ENCODE peak calls at places on chromosomes 3 and 15, in nine cellular contexts. W, N, X, L, J, T, S, A and R are unnamed samples.

GRCh38 chr15:45181491-45182285 is 6.1 kb downstream of the SHF start:
- DNase-seq in W (no peak), N (no peak), X (peak), L (no peak), J (peak), T (no peak), S (no peak), A (no peak), R (no peak)

GRCh38 chr15:100199711-100200286 is 142.0 kb downstream of the ADAMTS17 start:
- DNase-seq in W (no peak), N (no peak), X (no peak), L (no peak), J (no peak), T (no peak), S (no peak), A (no peak), R (no peak)

GRCh38 chr3:38479431-38480092 is 16.6 kb upstream of the EXOG start:
- DNase-seq in W (peak), N (no peak), X (peak), L (peak), J (peak), T (peak), S (peak), A (peak), R (peak)

GRCh38 chr15:57890351-57890750 is 175.2 kb downstream of the ALDH1A2 start:
- DNase-seq in W (no peak), N (no peak), X (no peak), L (peak), J (no peak), T (peak), S (no peak), A (no peak), R (no peak)

GRCh38 chr3:10437995-10438901 is 67.1 kb downstream of the ATP2B2 start:
- DNase-seq in W (no peak), N (no peak), X (no peak), L (peak), J (no peak), T (no peak), S (no peak), A (no peak), R (no peak)

GRCh38 chr15:60720493-60721231 is 241.7 kb upstream of the ICE2 start:
- DNase-seq in W (no peak), N (no peak), X (no peak), L (no peak), J (no peak), T (no peak), S (no peak), A (no peak), R (no peak)

GRCh38 chr15:70765504-70766281 is 2.3 kb upstream of the UACA start:
- DNase-seq in W (no peak), N (no peak), X (no peak), L (peak), J (no peak), T (no peak), S (no peak), A (no peak), R (no peak)

GRCh38 chr3:128714887-128715496 is 11.0 kb upstream of the RAB7A start:
- DNase-seq in W (no peak), N (no peak), X (no peak), L (no peak), J (no peak), T (no peak), S (peak), A (no peak), R (no peak)

GRCh38 chr15:40053234-40054055 is 14.5 kb upstream of the SRP14 start:
- DNase-seq in W (no peak), N (no peak), X (peak), L (no peak), J (no peak), T (no peak), S (no peak), A (no peak), R (no peak)

GRCh38 chr3:16846373-16847078 is 38.2 kb upstream of the PLCL2 start:
- DNase-seq in W (no peak), N (no peak), X (no peak), L (no peak), J (no peak), T (no peak), S (no peak), A (no peak), R (no peak)

DNA sequence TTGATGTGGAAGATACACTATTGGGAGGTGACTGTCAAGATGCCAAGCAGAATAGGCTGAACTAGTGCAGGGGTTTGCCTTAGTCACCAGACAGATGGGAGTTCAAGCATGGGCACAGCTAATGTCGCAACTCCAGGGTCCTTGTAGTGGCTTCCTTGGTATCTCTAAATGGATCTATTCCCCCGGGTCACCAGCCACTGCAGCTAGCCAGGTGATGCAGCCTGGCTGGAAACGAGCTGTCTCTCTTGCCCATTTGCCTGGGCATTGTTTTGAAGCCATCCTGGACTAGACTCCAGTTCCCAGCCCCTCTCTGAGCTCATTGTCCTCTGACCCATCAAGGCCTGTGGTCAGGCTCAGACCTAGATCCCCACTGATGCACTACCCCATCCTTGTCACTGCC is 8.4 kb upstream of the CPEB1 start:
- DNase-seq in W (no peak), N (no peak), X (no peak), L (no peak), J (no peak), T (no peak), S (no peak), A (no peak), R (no peak)
- H3K4me2 ChIP-seq in W (no peak), N (no peak), X (no peak), L (no peak), J (no peak), T (no peak), S (no peak), A (no peak), R (no peak)

GRCh38 chr3:149702691-149703426 is 45.0 kb upstream of the WWTR1 start:
- DNase-seq in W (no peak), N (no peak), X (no peak), L (peak), J (no peak), T (peak), S (no peak), A (no peak), R (no peak)
- H2AFZ ChIP-seq in W (no peak), N (no peak), X (no peak), L (peak), J (peak), T (peak), S (no peak), A (no peak), R (peak)

GRCh38 chr15:38378162-38378560 is 75.8 kb upstream of the FAM98B start:
- DNase-seq in W (no peak), N (no peak), X (no peak), L (peak), J (no peak), T (no peak), S (no peak), A (no peak), R (no peak)
- TF ChIP-seq EZH2phosphoT487 in W (no peak), N (no peak), X (no peak), L (no peak), J (no peak), T (no peak), S (no peak), A (no peak), R (no peak)

GRCh38 chr15:67110958-67111864 is 45.8 kb downstream of the SMAD3 start:
- DNase-seq in W (no peak), N (no peak), X (no peak), L (peak), J (no peak), T (no peak), S (no peak), A (peak), R (no peak)
- H3K4me2 ChIP-seq in W (no peak), N (no peak), X (no peak), L (no peak), J (no peak), T (no peak), S (peak), A (peak), R (no peak)

DNA sequence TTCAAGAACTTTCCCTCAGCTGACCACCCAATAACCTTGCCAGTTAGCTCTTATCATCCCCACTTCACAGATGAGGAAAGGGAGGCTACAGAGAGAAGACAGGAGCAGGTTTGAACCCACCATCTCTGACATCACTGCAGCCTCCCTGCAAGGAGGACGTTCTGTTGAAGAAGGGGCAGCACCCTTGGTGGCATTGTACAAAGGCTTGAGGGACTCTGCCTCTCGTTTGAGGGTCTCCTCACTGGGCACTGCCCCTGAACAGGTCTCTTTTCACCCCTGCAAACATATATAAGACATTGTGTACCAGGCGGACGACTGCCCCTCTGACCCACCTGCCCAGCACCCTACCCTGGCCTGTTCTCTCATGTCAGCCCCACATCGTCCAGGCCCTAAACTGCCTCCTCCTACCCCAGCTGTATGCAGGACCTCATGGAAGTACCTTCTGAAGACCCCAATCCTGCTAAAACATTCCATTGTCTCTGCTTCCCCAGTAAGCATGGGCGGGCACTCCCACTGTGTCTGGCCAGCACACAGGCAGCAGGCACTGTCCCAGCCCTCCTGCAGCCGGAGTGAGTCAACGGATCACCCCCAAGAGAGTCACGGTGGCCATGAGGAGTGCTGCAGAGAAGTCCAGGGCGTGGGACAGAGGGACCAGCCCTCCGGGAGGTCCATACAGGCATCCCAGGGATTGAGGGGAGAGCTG is 36.3 kb upstream of the SLCO2A1 start:
- DNase-seq in W (no peak), N (no peak), X (no peak), L (peak), J (no peak), T (no peak), S (no peak), A (no peak), R (no peak)
- H2AFZ ChIP-seq in W (no peak), N (no peak), X (no peak), L (no peak), J (no peak), T (no peak), S (no peak), A (no peak), R (no peak)

DNA sequence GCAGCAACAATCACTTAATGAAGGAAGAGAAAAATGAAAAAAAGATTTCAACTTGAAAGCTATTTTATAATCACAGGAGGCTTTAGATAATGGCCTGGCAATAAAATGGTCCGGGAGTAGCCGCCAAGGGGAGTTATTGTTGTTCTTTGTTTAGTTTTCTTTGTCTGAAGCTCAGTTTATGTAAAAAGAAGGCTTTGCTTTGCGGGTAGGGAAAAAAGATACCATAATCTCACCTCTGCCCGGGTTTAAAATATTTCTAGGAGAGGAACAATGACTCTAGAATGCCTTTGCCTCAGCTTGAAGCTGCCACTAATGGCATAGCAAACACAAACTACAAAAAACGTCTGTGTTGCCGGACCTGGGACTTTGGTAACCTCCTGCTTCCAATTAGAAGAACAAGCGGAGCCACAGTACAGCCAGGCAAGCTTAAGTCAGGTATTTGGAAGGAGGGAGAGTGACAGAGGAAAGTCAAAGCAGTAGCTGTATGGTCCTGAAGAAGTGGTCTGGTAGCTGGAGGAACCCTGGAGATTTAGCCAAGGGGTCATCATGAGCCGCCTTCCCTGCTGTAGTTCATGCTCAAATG is 764.5 kb downstream of the TUSC7 start:
- DNase-seq in W (peak), N (no peak), X (peak), L (no peak), J (no peak), T (no peak), S (no peak), A (no peak), R (peak)
- TF ChIP-seq EZH2phosphoT487 in W (no peak), N (no peak), X (no peak), L (no peak), J (no peak), T (no peak), S (no peak), A (no peak), R (no peak)